ENCODE peak calls at places on chromosomes 3 and 15, in four cellular contexts. X, E, Z and K are unnamed samples.
A peak's percentile ranks its signal among the peaks of the same experiment; 100 is the strongest.

GRCh38 chr3:194089357-194090177 is 46.4 kb upstream of the HES1 start:
- DNase-seq in E (no peak), X (no peak), Z (peak; percentile 98), K (peak; percentile 78)

GRCh38 chr3:52245322-52246263 is at the start of gene PPM1M:
- DNase-seq in X (peak; percentile 50), E (peak; percentile 83), Z (peak; percentile 42), K (peak; percentile 49)

GRCh38 chr15:35141743-35142356 is 56.8 kb upstream of the NANOGP8 start:
- DNase-seq in E (no peak), X (no peak), Z (no peak), K (no peak)

GRCh38 chr3:113377158-113377557 is 64.1 kb downstream of the CFAP44 start:
- DNase-seq in Z (no peak), X (no peak), E (no peak), K (no peak)

GRCh38 chr3:15823092-15823491 is 25.3 kb upstream of the ANKRD28 start:
- DNase-seq in Z (no peak), E (no peak), X (no peak), K (no peak)

GRCh38 chr3:164465172-164465571 is 613.1 kb downstream of the SI start:
- DNase-seq in E (no peak), Z (no peak), X (no peak), K (no peak)

GRCh38 chr3:178736300-178736699 is 200.1 kb downstream of the KCNMB2 start:
- DNase-seq in Z (no peak), E (no peak), X (no peak), K (no peak)

GRCh38 chr3:20344400-20344959 is 158.5 kb upstream of the SGO1 start:
- DNase-seq in Z (no peak), E (no peak), X (no peak), K (no peak)

GRCh38 chr3:125039897-125040175 is 16.0 kb downstream of the HEG1 start:
- DNase-seq in X (no peak), E (no peak), Z (no peak), K (no peak)